ENCODE peak calls at places on chromosomes 11 and 22, in ten cellular contexts. M is ovary, H is dorsolateral prefrontal cortex, Y is left ventricle myocardium inferior, I is GM23248, S is BJ, Z is cardiac fibroblast, J is Peyer's patch, N is kidney, R is A549. L is an unnamed sample.

GRCh38 chr22:41302016-41302767 is 867 bp downstream of the ZC3H7B start:
- DNase-seq in M (peak), H (no peak), Y (no peak), I (peak), S (no peak), Z (no peak), J (no peak), N (no peak), R (no peak), L (no peak)

GRCh38 chr11:57900315-57900714 is 123.4 kb upstream of the OR9Q1 start:
- DNase-seq in M (no peak), H (no peak), Y (no peak), I (no peak), S (no peak), Z (no peak), J (peak), N (no peak), R (no peak), L (no peak)

GRCh38 chr11:116773203-116774112 is 671 bp upstream of the BUD13 start:
- DNase-seq in M (no peak), H (peak), Y (no peak), I (peak), S (no peak), Z (peak), J (no peak), N (no peak), R (no peak), L (no peak)

GRCh38 chr11:117182551-117182935 is 4.0 kb downstream of the SIDT2 start:
- DNase-seq in M (no peak), H (no peak), Y (no peak), I (no peak), S (no peak), Z (no peak), J (no peak), N (peak), R (no peak), L (no peak)

GRCh38 chr11:125110506-125110905 is 920 bp downstream of the TMEM218 start:
- DNase-seq in M (no peak), H (no peak), Y (no peak), I (peak), S (no peak), Z (peak), J (no peak), N (no peak), R (no peak), L (no peak)

GRCh38 chr11:129109701-129110100 is 82.4 kb downstream of the ARHGAP32 start:
- DNase-seq in M (no peak), H (no peak), Y (no peak), I (no peak), S (no peak), Z (no peak), J (no peak), N (no peak), R (no peak), L (no peak)

GRCh38 chr11:121654506-121655480 is 202.0 kb upstream of the SORL1-AS1 start:
- DNase-seq in M (no peak), H (no peak), Y (no peak), I (peak), S (no peak), Z (peak), J (no peak), N (no peak), R (no peak), L (no peak)

GRCh38 chr11:95647355-95647754 is 142.2 kb downstream of the FAM76B start:
- DNase-seq in M (no peak), H (no peak), Y (no peak), I (peak), S (no peak), Z (peak), J (no peak), N (no peak), R (no peak), L (no peak)

GRCh38 chr11:69867076-69868002 is 48.1 kb upstream of the FGF3 start:
- DNase-seq in M (no peak), H (no peak), Y (no peak), I (peak), S (no peak), Z (peak), J (peak), N (peak), R (no peak), L (no peak)

GRCh38 chr11:8070417-8071101 is 10.5 kb upstream of the TUB start:
- DNase-seq in M (no peak), H (no peak), Y (no peak), I (peak), S (no peak), Z (peak), J (peak), N (no peak), R (peak), L (no peak)

GRCh38 chr11:33207408-33207985 is 46.2 kb upstream of the CSTF3 start:
- DNase-seq in M (no peak), H (no peak), Y (peak), I (peak), S (no peak), Z (peak), J (no peak), N (no peak), R (no peak), L (no peak)

GRCh38 chr11:11782532-11783110 is 59.2 kb upstream of the USP47 start:
- DNase-seq in M (no peak), H (no peak), Y (no peak), I (no peak), S (no peak), Z (no peak), J (no peak), N (no peak), R (no peak), L (no peak)

GRCh38 chr11:122105009-122105828 is 10.8 kb downstream of the BLID start:
- DNase-seq in M (no peak), H (no peak), Y (no peak), I (peak), S (no peak), Z (no peak), J (no peak), N (no peak), R (no peak), L (no peak)

GRCh38 chr11:123063396-123064267 is 1.7 kb upstream of the HSPA8 start:
- DNase-seq in M (peak), H (no peak), Y (no peak), I (peak), S (no peak), Z (peak), J (peak), N (no peak), R (no peak), L (peak)

GRCh38 chr11:105929381-105929955 is 92.6 kb downstream of the MSANTD4 start:
- DNase-seq in M (no peak), H (no peak), Y (no peak), I (no peak), S (no peak), Z (no peak), J (no peak), N (no peak), R (no peak), L (no peak)

GRCh38 chr22:23649071-23649501 is 17.0 kb upstream of the DRICH1 start:
- DNase-seq in M (no peak), H (no peak), Y (no peak), I (no peak), S (no peak), Z (no peak), J (no peak), N (no peak), R (no peak), L (no peak)

GRCh38 chr11:117222991-117223740 is 8.7 kb downstream of the PCSK7 start:
- DNase-seq in M (no peak), H (no peak), Y (no peak), I (no peak), S (no peak), Z (no peak), J (peak), N (peak), R (no peak), L (no peak)

GRCh38 chr22:49115186-49115585 is 712.5 kb downstream of the BRD1 start:
- DNase-seq in M (no peak), H (no peak), Y (no peak), I (no peak), S (no peak), Z (no peak), J (no peak), N (no peak), R (no peak), L (no peak)

GRCh38 chr22:49119551-49119952 is 708.1 kb downstream of the BRD1 start:
- DNase-seq in M (no peak), H (no peak), Y (peak), I (no peak), S (no peak), Z (no peak), J (no peak), N (no peak), R (no peak), L (no peak)

GRCh38 chr22:49113758-49114157 is 713.9 kb downstream of the BRD1 start:
- DNase-seq in M (no peak), H (no peak), Y (no peak), I (no peak), S (no peak), Z (no peak), J (no peak), N (no peak), R (no peak), L (no peak)

GRCh38 chr22:49116021-49116420 is 711.7 kb downstream of the BRD1 start:
- DNase-seq in M (no peak), H (no peak), Y (no peak), I (no peak), S (no peak), Z (no peak), J (no peak), N (no peak), R (no peak), L (no peak)

DNA sequence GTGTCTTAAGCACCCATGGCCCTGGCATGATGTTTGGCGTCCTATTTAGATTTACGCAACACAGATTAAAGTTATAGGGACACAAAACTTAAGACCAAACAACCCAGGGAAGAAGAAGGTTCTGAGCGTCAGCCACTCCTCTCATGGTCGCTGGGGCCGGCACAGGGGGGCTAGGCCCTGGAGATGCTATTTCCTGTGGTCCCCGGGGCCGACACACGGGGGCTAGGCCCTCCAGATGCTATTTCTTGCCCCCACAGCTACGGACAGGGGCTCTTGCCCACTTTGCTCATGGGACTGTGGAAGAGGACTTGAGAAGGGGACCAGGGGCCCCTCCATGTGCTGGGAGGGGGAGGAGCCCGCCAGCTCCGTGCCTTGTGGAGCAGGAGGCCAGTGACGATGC is 711.2 kb downstream of the BRD1 start:
- DNase-seq in M (no peak), H (no peak), Y (no peak), I (no peak), S (no peak), Z (no peak), J (no peak), N (no peak), R (no peak), L (no peak)
- H3K4me3 ChIP-seq in M (no peak), H (no peak), Y (no peak), I (no peak), S (no peak), Z (no peak), J (no peak), N (no peak), R (no peak), L (no peak)

GRCh38 chr11:79276900-79277299 is 163.9 kb downstream of the TENM4 start:
- DNase-seq in M (no peak), H (no peak), Y (no peak), I (no peak), S (no peak), Z (no peak), J (no peak), N (no peak), R (no peak), L (no peak)
- H3K4me3 ChIP-seq in M (no peak), H (no peak), Y (no peak), I (no peak), S (no peak), Z (no peak), J (no peak), N (no peak), R (no peak), L (no peak)

GRCh38 chr11:45858751-45859398 is 11.6 kb downstream of the CRY2 start:
- DNase-seq in M (no peak), H (no peak), Y (no peak), I (no peak), S (no peak), Z (no peak), J (no peak), N (no peak), R (no peak), L (no peak)
- H3K4me3 ChIP-seq in M (no peak), H (no peak), Y (peak), I (peak), S (no peak), Z (no peak), J (no peak), N (no peak), R (no peak), L (no peak)

DNA sequence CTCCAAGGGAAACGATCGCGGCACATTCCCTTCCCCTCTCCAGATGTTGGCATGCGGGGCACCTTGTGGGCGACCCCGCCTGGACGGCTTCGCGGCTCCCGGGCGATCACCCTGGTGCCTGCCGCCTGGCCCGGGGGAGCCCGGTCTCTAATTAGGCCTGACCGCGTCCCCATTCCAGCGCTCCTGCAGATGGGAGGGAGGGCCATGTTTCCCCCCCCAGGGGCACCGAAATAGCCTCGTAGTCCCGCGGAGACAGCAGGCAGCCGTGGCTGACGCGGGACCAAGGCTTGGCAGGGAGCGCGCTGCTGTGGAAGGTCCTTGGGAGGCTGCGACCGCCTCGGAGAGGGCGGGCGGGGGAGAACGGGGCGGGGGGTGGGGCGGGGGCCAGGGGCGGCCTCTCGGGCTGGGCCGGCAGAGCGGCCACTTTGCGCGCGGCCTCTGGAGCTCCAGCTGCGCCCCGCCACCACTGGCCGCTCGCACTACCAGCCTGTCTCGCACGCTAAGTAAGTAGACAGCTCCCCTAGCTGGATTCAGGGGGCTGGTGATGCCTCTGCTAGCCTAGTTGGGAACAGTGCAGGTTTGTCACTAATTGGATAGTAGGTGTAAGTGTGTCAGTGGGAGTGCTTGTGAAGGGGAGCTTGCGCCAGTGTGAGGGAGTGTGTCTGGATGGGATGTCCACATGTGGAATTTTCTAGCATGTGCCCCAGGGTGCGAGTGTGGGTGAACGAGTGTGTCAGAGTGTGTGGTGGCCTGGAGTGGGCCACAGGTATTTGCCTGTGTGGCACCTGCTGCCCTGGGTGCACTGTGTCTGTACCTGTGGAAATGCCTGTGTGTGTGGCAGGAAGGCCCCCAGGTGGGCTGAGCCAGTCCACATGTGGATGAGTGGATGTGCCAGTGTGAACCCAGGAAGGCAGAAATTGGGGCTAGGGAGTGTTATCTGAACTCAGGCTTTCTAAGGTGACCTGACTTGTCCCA is at the start of gene INSC:
- DNase-seq in M (no peak), H (no peak), Y (peak), I (peak), S (no peak), Z (no peak), J (no peak), N (no peak), R (no peak), L (no peak)
- H3K4me3 ChIP-seq in M (no peak), H (peak), Y (peak), I (peak), S (peak), Z (peak), J (peak), N (no peak), R (no peak), L (no peak)

DNA sequence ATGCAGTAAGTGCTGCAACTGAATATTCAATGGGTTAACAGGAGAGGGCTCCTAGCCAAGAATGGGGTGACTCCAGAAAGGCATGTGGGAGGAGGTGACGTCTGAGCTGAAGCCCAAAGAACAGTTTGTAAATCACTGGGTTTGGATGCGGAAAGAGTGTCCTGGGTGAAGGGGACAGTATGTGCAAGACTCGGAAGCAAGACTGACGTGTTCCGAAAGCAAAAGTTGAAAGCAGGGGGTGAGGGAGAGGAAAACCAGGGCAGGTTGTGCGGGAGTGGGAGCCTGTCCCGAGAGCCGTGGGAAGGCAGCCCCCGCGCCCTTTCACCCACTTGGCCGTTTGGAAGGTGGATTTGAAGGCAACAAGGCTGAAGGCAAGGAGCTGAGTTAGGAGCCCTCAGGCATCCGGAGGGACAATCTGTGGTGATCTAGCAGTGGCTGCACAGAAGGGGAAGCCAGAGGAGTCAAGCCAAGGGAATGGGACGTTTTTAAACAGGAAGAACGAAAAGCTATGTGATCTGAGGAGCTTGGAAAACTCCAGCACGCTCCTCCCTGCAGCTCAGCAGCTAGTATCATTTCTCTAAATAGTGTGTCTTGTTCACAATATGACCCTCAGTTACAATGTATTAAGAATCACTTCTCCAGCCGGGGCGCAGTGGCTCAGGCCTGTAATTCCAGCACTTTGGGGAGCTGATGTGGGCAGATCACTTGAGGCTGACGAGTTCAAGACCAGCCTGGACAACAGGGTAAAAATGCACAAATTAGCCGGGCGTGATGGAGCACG is 7.7 kb downstream of the SLC25A18 start:
- DNase-seq in M (peak), H (peak), Y (peak), I (peak), S (peak), Z (peak), J (peak), N (peak), R (no peak), L (no peak)
- H3K4me3 ChIP-seq in M (peak), H (no peak), Y (peak), I (peak), S (peak), Z (peak), J (no peak), N (peak), R (no peak), L (no peak)

DNA sequence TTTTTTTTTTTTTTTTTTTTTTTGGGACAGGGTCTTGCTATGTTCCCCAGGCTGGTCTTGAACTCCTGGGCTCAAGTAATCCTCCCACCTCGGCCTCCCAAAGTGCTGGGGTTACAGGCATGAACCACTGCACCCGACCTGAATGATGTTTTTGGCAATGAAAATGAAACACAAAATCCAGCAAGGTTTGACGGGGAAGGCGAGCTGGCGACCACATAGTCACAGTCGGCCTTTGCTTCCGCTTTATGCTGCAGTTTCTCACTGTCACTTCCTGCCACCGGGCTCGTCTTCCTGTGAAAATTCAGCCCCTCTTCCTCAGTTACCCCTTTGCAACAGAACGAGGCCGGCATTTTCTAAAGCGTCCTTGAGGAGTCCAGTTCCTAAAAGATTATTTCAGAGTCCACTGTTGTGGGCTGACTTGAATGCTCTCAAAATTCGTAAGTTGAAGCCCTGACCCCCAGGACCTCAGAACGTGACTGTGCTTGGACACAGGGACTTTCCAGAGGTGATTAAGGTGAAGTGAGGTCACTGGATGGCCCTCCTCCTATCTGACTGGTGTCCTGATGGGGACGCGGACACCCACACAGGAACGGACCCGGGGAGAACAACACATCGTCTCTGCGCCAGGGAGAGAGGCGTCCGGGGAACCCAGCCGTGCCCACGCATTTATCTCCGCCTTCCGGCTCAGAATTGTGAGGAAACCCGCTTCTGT is 2.9 kb upstream of the BID start:
- DNase-seq in M (no peak), H (no peak), Y (no peak), I (no peak), S (no peak), Z (no peak), J (peak), N (peak), R (no peak), L (peak)
- H3K4me3 ChIP-seq in M (no peak), H (no peak), Y (peak), I (no peak), S (no peak), Z (no peak), J (peak), N (peak), R (no peak), L (peak)

L was measured in CD8-positive, alpha-beta memory T cell.